ENCODE peak calls at places on chromosomes 16 and 17, in ten cellular contexts. One of them, this sample, is unnamed.

GRCh38 chr17:83036193-83036592 is 43.2 kb upstream of the METRNL start:
- DNase-seq in lower leg skin: no peak
- DNase-seq in caudate nucleus: no peak
- DNase-seq in activated gamma-delta T cell treated with anti-CD3 and anti-CD28 coated beads, Interleukin-2, amount 50 U/mL, for 16 hours: no peak
- DNase-seq in NT2/D1: no peak
- DNase-seq in nephron progenitor cell: no peak
- DNase-seq in H54: no peak
- DNase-seq in activated T-cell treated with anti-CD3 and anti-CD28 coated beads for 1 hour: no peak
- DNase-seq in non-pigmented ciliary epithelial cell: no peak
- DNase-seq in CD8-positive, alpha-beta T cell: no peak
- DNase-seq in this sample: no peak

GRCh38 chr16:12902511-12903324 is 1.3 kb downstream of the SHISA9 start:
- DNase-seq in lower leg skin: no peak
- DNase-seq in caudate nucleus: peak
- DNase-seq in activated gamma-delta T cell treated with anti-CD3 and anti-CD28 coated beads, Interleukin-2, amount 50 U/mL, for 16 hours: no peak
- DNase-seq in NT2/D1: no peak
- DNase-seq in nephron progenitor cell: peak
- DNase-seq in H54: no peak
- DNase-seq in activated T-cell treated with anti-CD3 and anti-CD28 coated beads for 1 hour: no peak
- DNase-seq in non-pigmented ciliary epithelial cell: no peak
- DNase-seq in CD8-positive, alpha-beta T cell: no peak
- DNase-seq in this sample: no peak

GRCh38 chr17:80423536-80424225 is 8.7 kb downstream of the ENDOV start:
- DNase-seq in lower leg skin: no peak
- DNase-seq in caudate nucleus: no peak
- DNase-seq in activated gamma-delta T cell treated with anti-CD3 and anti-CD28 coated beads, Interleukin-2, amount 50 U/mL, for 16 hours: no peak
- DNase-seq in NT2/D1: no peak
- DNase-seq in nephron progenitor cell: no peak
- DNase-seq in H54: no peak
- DNase-seq in activated T-cell treated with anti-CD3 and anti-CD28 coated beads for 1 hour: no peak
- DNase-seq in non-pigmented ciliary epithelial cell: no peak
- DNase-seq in CD8-positive, alpha-beta T cell: no peak
- DNase-seq in this sample: no peak

GRCh38 chr16:7470344-7470743 is 137.7 kb downstream of the RBFOX1 start:
- DNase-seq in lower leg skin: no peak
- DNase-seq in caudate nucleus: no peak
- DNase-seq in activated gamma-delta T cell treated with anti-CD3 and anti-CD28 coated beads, Interleukin-2, amount 50 U/mL, for 16 hours: no peak
- DNase-seq in NT2/D1: no peak
- DNase-seq in nephron progenitor cell: no peak
- DNase-seq in H54: no peak
- DNase-seq in activated T-cell treated with anti-CD3 and anti-CD28 coated beads for 1 hour: no peak
- DNase-seq in non-pigmented ciliary epithelial cell: no peak
- DNase-seq in CD8-positive, alpha-beta T cell: no peak
- DNase-seq in this sample: no peak

GRCh38 chr17:2057130-2057713 is 2.3 kb downstream of the HIC1 start:
- DNase-seq in lower leg skin: no peak
- DNase-seq in caudate nucleus: no peak
- DNase-seq in activated gamma-delta T cell treated with anti-CD3 and anti-CD28 coated beads, Interleukin-2, amount 50 U/mL, for 16 hours: no peak
- DNase-seq in NT2/D1: no peak
- DNase-seq in nephron progenitor cell: peak
- DNase-seq in H54: no peak
- DNase-seq in activated T-cell treated with anti-CD3 and anti-CD28 coated beads for 1 hour: no peak
- DNase-seq in non-pigmented ciliary epithelial cell: no peak
- DNase-seq in CD8-positive, alpha-beta T cell: no peak
- DNase-seq in this sample: no peak

GRCh38 chr16:48542020-48542473 is 67.9 kb downstream of the N4BP1 start:
- DNase-seq in lower leg skin: no peak
- DNase-seq in caudate nucleus: peak
- DNase-seq in activated gamma-delta T cell treated with anti-CD3 and anti-CD28 coated beads, Interleukin-2, amount 50 U/mL, for 16 hours: no peak
- DNase-seq in NT2/D1: no peak
- DNase-seq in nephron progenitor cell: no peak
- DNase-seq in H54: no peak
- DNase-seq in activated T-cell treated with anti-CD3 and anti-CD28 coated beads for 1 hour: no peak
- DNase-seq in non-pigmented ciliary epithelial cell: no peak
- DNase-seq in CD8-positive, alpha-beta T cell: no peak
- DNase-seq in this sample: no peak

GRCh38 chr16:11619327-11619851 is 32.7 kb upstream of the LITAF start:
- DNase-seq in lower leg skin: no peak
- DNase-seq in caudate nucleus: no peak
- DNase-seq in activated gamma-delta T cell treated with anti-CD3 and anti-CD28 coated beads, Interleukin-2, amount 50 U/mL, for 16 hours: peak
- DNase-seq in NT2/D1: no peak
- DNase-seq in nephron progenitor cell: no peak
- DNase-seq in H54: no peak
- DNase-seq in activated T-cell treated with anti-CD3 and anti-CD28 coated beads for 1 hour: no peak
- DNase-seq in non-pigmented ciliary epithelial cell: no peak
- DNase-seq in CD8-positive, alpha-beta T cell: peak
- DNase-seq in this sample: no peak

GRCh38 chr16:57264381-57264780 is 19.3 kb downstream of the ARL2BP start:
- DNase-seq in lower leg skin: no peak
- DNase-seq in caudate nucleus: no peak
- DNase-seq in activated gamma-delta T cell treated with anti-CD3 and anti-CD28 coated beads, Interleukin-2, amount 50 U/mL, for 16 hours: no peak
- DNase-seq in NT2/D1: no peak
- DNase-seq in nephron progenitor cell: no peak
- DNase-seq in H54: no peak
- DNase-seq in activated T-cell treated with anti-CD3 and anti-CD28 coated beads for 1 hour: no peak
- DNase-seq in non-pigmented ciliary epithelial cell: no peak
- DNase-seq in CD8-positive, alpha-beta T cell: no peak
- DNase-seq in this sample: no peak

GRCh38 chr17:19384723-19385391 is 2.1 kb downstream of the MFAP4 start:
- DNase-seq in lower leg skin: peak
- DNase-seq in caudate nucleus: peak
- DNase-seq in activated gamma-delta T cell treated with anti-CD3 and anti-CD28 coated beads, Interleukin-2, amount 50 U/mL, for 16 hours: no peak
- DNase-seq in NT2/D1: no peak
- DNase-seq in nephron progenitor cell: no peak
- DNase-seq in H54: no peak
- DNase-seq in activated T-cell treated with anti-CD3 and anti-CD28 coated beads for 1 hour: no peak
- DNase-seq in non-pigmented ciliary epithelial cell: peak
- DNase-seq in CD8-positive, alpha-beta T cell: no peak
- DNase-seq in this sample: peak

GRCh38 chr17:61836266-61837174 is 26.8 kb downstream of the BRIP1 start:
- DNase-seq in lower leg skin: no peak
- DNase-seq in caudate nucleus: no peak
- DNase-seq in activated gamma-delta T cell treated with anti-CD3 and anti-CD28 coated beads, Interleukin-2, amount 50 U/mL, for 16 hours: no peak
- DNase-seq in NT2/D1: no peak
- DNase-seq in nephron progenitor cell: no peak
- DNase-seq in H54: no peak
- DNase-seq in activated T-cell treated with anti-CD3 and anti-CD28 coated beads for 1 hour: no peak
- DNase-seq in non-pigmented ciliary epithelial cell: no peak
- DNase-seq in CD8-positive, alpha-beta T cell: no peak
- DNase-seq in this sample: no peak

GRCh38 chr16:87108941-87109340 is 208.3 kb downstream of the C16orf95 start:
- DNase-seq in lower leg skin: no peak
- DNase-seq in caudate nucleus: no peak
- DNase-seq in activated gamma-delta T cell treated with anti-CD3 and anti-CD28 coated beads, Interleukin-2, amount 50 U/mL, for 16 hours: no peak
- DNase-seq in NT2/D1: no peak
- DNase-seq in nephron progenitor cell: no peak
- DNase-seq in H54: no peak
- DNase-seq in activated T-cell treated with anti-CD3 and anti-CD28 coated beads for 1 hour: no peak
- DNase-seq in non-pigmented ciliary epithelial cell: no peak
- DNase-seq in CD8-positive, alpha-beta T cell: no peak
- DNase-seq in this sample: no peak

GRCh38 chr16:16140537-16140936 is 82.8 kb downstream of the ABCC6 start:
- DNase-seq in lower leg skin: no peak
- DNase-seq in caudate nucleus: no peak
- DNase-seq in activated gamma-delta T cell treated with anti-CD3 and anti-CD28 coated beads, Interleukin-2, amount 50 U/mL, for 16 hours: no peak
- DNase-seq in NT2/D1: no peak
- DNase-seq in nephron progenitor cell: no peak
- DNase-seq in H54: no peak
- DNase-seq in activated T-cell treated with anti-CD3 and anti-CD28 coated beads for 1 hour: no peak
- DNase-seq in non-pigmented ciliary epithelial cell: no peak
- DNase-seq in CD8-positive, alpha-beta T cell: no peak
- DNase-seq in this sample: no peak

GRCh38 chr17:44400226-44400847 is 10.9 kb upstream of the ITGA2B start:
- DNase-seq in lower leg skin: no peak
- DNase-seq in caudate nucleus: no peak
- DNase-seq in activated gamma-delta T cell treated with anti-CD3 and anti-CD28 coated beads, Interleukin-2, amount 50 U/mL, for 16 hours: no peak
- DNase-seq in NT2/D1: no peak
- DNase-seq in nephron progenitor cell: no peak
- DNase-seq in H54: no peak
- DNase-seq in activated T-cell treated with anti-CD3 and anti-CD28 coated beads for 1 hour: no peak
- DNase-seq in non-pigmented ciliary epithelial cell: no peak
- DNase-seq in CD8-positive, alpha-beta T cell: no peak
- DNase-seq in this sample: no peak

GRCh38 chr16:66223176-66223780 is 143.2 kb upstream of the CDH5 start:
- DNase-seq in lower leg skin: no peak
- DNase-seq in caudate nucleus: no peak
- DNase-seq in activated gamma-delta T cell treated with anti-CD3 and anti-CD28 coated beads, Interleukin-2, amount 50 U/mL, for 16 hours: no peak
- DNase-seq in NT2/D1: no peak
- DNase-seq in nephron progenitor cell: no peak
- DNase-seq in H54: no peak
- DNase-seq in activated T-cell treated with anti-CD3 and anti-CD28 coated beads for 1 hour: no peak
- DNase-seq in non-pigmented ciliary epithelial cell: no peak
- DNase-seq in CD8-positive, alpha-beta T cell: no peak
- DNase-seq in this sample: no peak

GRCh38 chr17:76479515-76480048 is 12.2 kb downstream of the AANAT start:
- DNase-seq in lower leg skin: no peak
- DNase-seq in caudate nucleus: no peak
- DNase-seq in activated gamma-delta T cell treated with anti-CD3 and anti-CD28 coated beads, Interleukin-2, amount 50 U/mL, for 16 hours: no peak
- DNase-seq in NT2/D1: no peak
- DNase-seq in nephron progenitor cell: no peak
- DNase-seq in H54: no peak
- DNase-seq in activated T-cell treated with anti-CD3 and anti-CD28 coated beads for 1 hour: no peak
- DNase-seq in non-pigmented ciliary epithelial cell: no peak
- DNase-seq in CD8-positive, alpha-beta T cell: no peak
- DNase-seq in this sample: no peak

GRCh38 chr16:47712276-47713224 is 251.4 kb downstream of the PHKB start:
- DNase-seq in lower leg skin: no peak
- DNase-seq in caudate nucleus: no peak
- DNase-seq in activated gamma-delta T cell treated with anti-CD3 and anti-CD28 coated beads, Interleukin-2, amount 50 U/mL, for 16 hours: no peak
- DNase-seq in NT2/D1: no peak
- DNase-seq in nephron progenitor cell: no peak
- DNase-seq in H54: no peak
- DNase-seq in activated T-cell treated with anti-CD3 and anti-CD28 coated beads for 1 hour: no peak
- DNase-seq in non-pigmented ciliary epithelial cell: no peak
- DNase-seq in CD8-positive, alpha-beta T cell: no peak
- DNase-seq in this sample: no peak

GRCh38 chr16:86050591-86051375 is 151.8 kb downstream of the IRF8 start:
- DNase-seq in lower leg skin: no peak
- DNase-seq in caudate nucleus: no peak
- DNase-seq in activated gamma-delta T cell treated with anti-CD3 and anti-CD28 coated beads, Interleukin-2, amount 50 U/mL, for 16 hours: no peak
- DNase-seq in NT2/D1: no peak
- DNase-seq in nephron progenitor cell: no peak
- DNase-seq in H54: no peak
- DNase-seq in activated T-cell treated with anti-CD3 and anti-CD28 coated beads for 1 hour: no peak
- DNase-seq in non-pigmented ciliary epithelial cell: no peak
- DNase-seq in CD8-positive, alpha-beta T cell: no peak
- DNase-seq in this sample: no peak

GRCh38 chr16:68197250-68197649 is 38.7 kb downstream of the ESRP2 start:
- DNase-seq in lower leg skin: no peak
- DNase-seq in caudate nucleus: no peak
- DNase-seq in activated gamma-delta T cell treated with anti-CD3 and anti-CD28 coated beads, Interleukin-2, amount 50 U/mL, for 16 hours: no peak
- DNase-seq in NT2/D1: no peak
- DNase-seq in nephron progenitor cell: no peak
- DNase-seq in H54: no peak
- DNase-seq in activated T-cell treated with anti-CD3 and anti-CD28 coated beads for 1 hour: no peak
- DNase-seq in non-pigmented ciliary epithelial cell: no peak
- DNase-seq in CD8-positive, alpha-beta T cell: no peak
- DNase-seq in this sample: no peak

GRCh38 chr16:66539628-66540469 is 10.1 kb downstream of the TK2 start:
- DNase-seq in lower leg skin: no peak
- DNase-seq in caudate nucleus: no peak
- DNase-seq in activated gamma-delta T cell treated with anti-CD3 and anti-CD28 coated beads, Interleukin-2, amount 50 U/mL, for 16 hours: no peak
- DNase-seq in NT2/D1: no peak
- DNase-seq in nephron progenitor cell: no peak
- DNase-seq in H54: no peak
- DNase-seq in activated T-cell treated with anti-CD3 and anti-CD28 coated beads for 1 hour: no peak
- DNase-seq in non-pigmented ciliary epithelial cell: peak
- DNase-seq in CD8-positive, alpha-beta T cell: no peak
- DNase-seq in this sample: no peak

GRCh38 chr16:15857779-15858560 is 1.1 kb upstream of the MYH11 start:
- DNase-seq in lower leg skin: no peak
- DNase-seq in caudate nucleus: no peak
- DNase-seq in activated gamma-delta T cell treated with anti-CD3 and anti-CD28 coated beads, Interleukin-2, amount 50 U/mL, for 16 hours: no peak
- DNase-seq in NT2/D1: peak
- DNase-seq in nephron progenitor cell: peak
- DNase-seq in H54: peak
- DNase-seq in activated T-cell treated with anti-CD3 and anti-CD28 coated beads for 1 hour: no peak
- DNase-seq in non-pigmented ciliary epithelial cell: no peak
- DNase-seq in CD8-positive, alpha-beta T cell: no peak
- DNase-seq in this sample: no peak

GRCh38 chr17:57445051-57445450 is 188.7 kb downstream of the MSI2 start:
- DNase-seq in lower leg skin: no peak
- DNase-seq in caudate nucleus: no peak
- DNase-seq in activated gamma-delta T cell treated with anti-CD3 and anti-CD28 coated beads, Interleukin-2, amount 50 U/mL, for 16 hours: no peak
- DNase-seq in NT2/D1: no peak
- DNase-seq in nephron progenitor cell: no peak
- DNase-seq in H54: no peak
- DNase-seq in activated T-cell treated with anti-CD3 and anti-CD28 coated beads for 1 hour: no peak
- DNase-seq in non-pigmented ciliary epithelial cell: no peak
- DNase-seq in CD8-positive, alpha-beta T cell: no peak
- DNase-seq in this sample: no peak

GRCh38 chr17:49576121-49576905 is 642 bp downstream of the NXPH3 start:
- DNase-seq in lower leg skin: no peak
- DNase-seq in caudate nucleus: no peak
- DNase-seq in activated gamma-delta T cell treated with anti-CD3 and anti-CD28 coated beads, Interleukin-2, amount 50 U/mL, for 16 hours: no peak
- DNase-seq in NT2/D1: no peak
- DNase-seq in nephron progenitor cell: peak
- DNase-seq in H54: peak
- DNase-seq in activated T-cell treated with anti-CD3 and anti-CD28 coated beads for 1 hour: no peak
- DNase-seq in non-pigmented ciliary epithelial cell: no peak
- DNase-seq in CD8-positive, alpha-beta T cell: no peak
- DNase-seq in this sample: no peak

GRCh38 chr16:12728471-12728870 is 75.2 kb downstream of the CPPED1 start:
- DNase-seq in lower leg skin: no peak
- DNase-seq in caudate nucleus: no peak
- DNase-seq in activated gamma-delta T cell treated with anti-CD3 and anti-CD28 coated beads, Interleukin-2, amount 50 U/mL, for 16 hours: no peak
- DNase-seq in NT2/D1: no peak
- DNase-seq in nephron progenitor cell: no peak
- DNase-seq in H54: no peak
- DNase-seq in activated T-cell treated with anti-CD3 and anti-CD28 coated beads for 1 hour: no peak
- DNase-seq in non-pigmented ciliary epithelial cell: no peak
- DNase-seq in CD8-positive, alpha-beta T cell: no peak
- DNase-seq in this sample: no peak

GRCh38 chr17:59435238-59435637 is 103.8 kb downstream of the YPEL2 start:
- DNase-seq in lower leg skin: no peak
- DNase-seq in caudate nucleus: no peak
- DNase-seq in activated gamma-delta T cell treated with anti-CD3 and anti-CD28 coated beads, Interleukin-2, amount 50 U/mL, for 16 hours: no peak
- DNase-seq in NT2/D1: no peak
- DNase-seq in nephron progenitor cell: no peak
- DNase-seq in H54: no peak
- DNase-seq in activated T-cell treated with anti-CD3 and anti-CD28 coated beads for 1 hour: no peak
- DNase-seq in non-pigmented ciliary epithelial cell: peak
- DNase-seq in CD8-positive, alpha-beta T cell: no peak
- DNase-seq in this sample: no peak

GRCh38 chr17:71516149-71516548 is 604.7 kb upstream of the SOX9 start:
- DNase-seq in lower leg skin: no peak
- DNase-seq in caudate nucleus: no peak
- DNase-seq in activated gamma-delta T cell treated with anti-CD3 and anti-CD28 coated beads, Interleukin-2, amount 50 U/mL, for 16 hours: no peak
- DNase-seq in NT2/D1: no peak
- DNase-seq in nephron progenitor cell: no peak
- DNase-seq in H54: no peak
- DNase-seq in activated T-cell treated with anti-CD3 and anti-CD28 coated beads for 1 hour: no peak
- DNase-seq in non-pigmented ciliary epithelial cell: no peak
- DNase-seq in CD8-positive, alpha-beta T cell: no peak
- DNase-seq in this sample: no peak

GRCh38 chr17:61335105-61335844 is 64.4 kb upstream of the TBX2 start:
- DNase-seq in lower leg skin: no peak
- DNase-seq in caudate nucleus: no peak
- DNase-seq in activated gamma-delta T cell treated with anti-CD3 and anti-CD28 coated beads, Interleukin-2, amount 50 U/mL, for 16 hours: no peak
- DNase-seq in NT2/D1: no peak
- DNase-seq in nephron progenitor cell: no peak
- DNase-seq in H54: no peak
- DNase-seq in activated T-cell treated with anti-CD3 and anti-CD28 coated beads for 1 hour: no peak
- DNase-seq in non-pigmented ciliary epithelial cell: no peak
- DNase-seq in CD8-positive, alpha-beta T cell: no peak
- DNase-seq in this sample: no peak

GRCh38 chr17:81200695-81201580 is 21.8 kb downstream of the CEP131 start:
- DNase-seq in lower leg skin: peak
- DNase-seq in caudate nucleus: peak
- DNase-seq in activated gamma-delta T cell treated with anti-CD3 and anti-CD28 coated beads, Interleukin-2, amount 50 U/mL, for 16 hours: no peak
- DNase-seq in NT2/D1: peak
- DNase-seq in nephron progenitor cell: peak
- DNase-seq in H54: peak
- DNase-seq in activated T-cell treated with anti-CD3 and anti-CD28 coated beads for 1 hour: no peak
- DNase-seq in non-pigmented ciliary epithelial cell: peak
- DNase-seq in CD8-positive, alpha-beta T cell: no peak
- DNase-seq in this sample: no peak

GRCh38 chr16:48386559-48387312 is 1.5 kb upstream of the SIAH1 start:
- DNase-seq in lower leg skin: no peak
- DNase-seq in caudate nucleus: no peak
- DNase-seq in activated gamma-delta T cell treated with anti-CD3 and anti-CD28 coated beads, Interleukin-2, amount 50 U/mL, for 16 hours: no peak
- DNase-seq in NT2/D1: no peak
- DNase-seq in nephron progenitor cell: no peak
- DNase-seq in H54: no peak
- DNase-seq in activated T-cell treated with anti-CD3 and anti-CD28 coated beads for 1 hour: no peak
- DNase-seq in non-pigmented ciliary epithelial cell: no peak
- DNase-seq in CD8-positive, alpha-beta T cell: no peak
- DNase-seq in this sample: no peak